ENCODE peak calls at places on chromosomes 4 and X, in seven cellular contexts. Z is stimulated activated CD4-positive, alpha-beta T cell treated with anti-CD3 and anti-CD28 coated beads, Interleukin-1b, Interleukin-23, amount 100 ng/mL, for 1 hour; V is AG20443; H is EL; N is activated T-helper 2 cell treated with anti-CD3 and anti-CD28 coated beads, Interferon-gamma antibody, Interleukin-2, Interleukin-4, amounts not matched to agents 10 μg/mL and 5 μg/mL and 100 μg/mL, durations not matched to agents 14 hours and 24 hours and 36 hours; F is T-helper 17 cell; S is CD4-positive, alpha-beta T cell. T is an unnamed sample.

GRCh38 chr4:15853345-15853744 is 75.2 kb downstream of the CD38 start:
- DNase-seq in Z (no peak), V (no peak), H (no peak), N (no peak), F (no peak), S (no peak), T (no peak)

GRCh38 chr4:1971456-1972200 is 37.1 kb downstream of the NELFA start:
- DNase-seq in Z (no peak), V (no peak), H (no peak), N (no peak), F (no peak), S (no peak), T (no peak)

GRCh38 chr4:110867251-110867960 is 244.5 kb upstream of the PITX2 start:
- DNase-seq in Z (no peak), V (no peak), H (no peak), N (no peak), F (no peak), S (no peak), T (no peak)

GRCh38 chr4:168019019-168019651 is 73.2 kb upstream of the ANXA10 start:
- DNase-seq in Z (no peak), V (no peak), H (peak), N (no peak), F (no peak), S (no peak), T (no peak)

GRCh38 chr4:55214172-55214571 is 88.8 kb upstream of the KDR start:
- DNase-seq in Z (no peak), V (no peak), H (peak), N (no peak), F (no peak), S (no peak), T (no peak)

GRCh38 chr4:101103381-101104142 is 243.8 kb downstream of the PPP3CA start:
- DNase-seq in Z (no peak), V (no peak), H (no peak), N (no peak), F (no peak), S (no peak), T (peak)

GRCh38 chr4:120801171-120801758 is 121.3 kb downstream of the PRDM5 start:
- DNase-seq in Z (no peak), V (peak), H (peak), N (no peak), F (no peak), S (no peak), T (no peak)

GRCh38 chr4:1512738-1513660 is 106.8 kb upstream of the NKX1-1 start:
- DNase-seq in Z (no peak), V (peak), H (peak), N (peak), F (peak), S (peak), T (peak)

GRCh38 chrX:20267924-20268701 is 1.4 kb upstream of the RPS6KA3 start:
- DNase-seq in Z (no peak), V (peak), H (no peak), N (no peak), F (no peak), S (no peak), T (peak)

GRCh38 chrX:127457161-127457560 is 595.0 kb downstream of the ACTRT1 start:
- DNase-seq in Z (no peak), V (no peak), H (no peak), N (no peak), F (no peak), S (no peak), T (no peak)

GRCh38 chr4:6548201-6548881 is 26.6 kb upstream of the MAN2B2 start:
- DNase-seq in Z (no peak), V (peak), H (peak), N (no peak), F (no peak), S (no peak), T (peak)

GRCh38 chr4:10109995-10110670 is 6.5 kb downstream of the WDR1 start:
- DNase-seq in Z (no peak), V (no peak), H (no peak), N (no peak), F (no peak), S (no peak), T (no peak)

GRCh38 chr4:149823770-149824221 is 8.2 kb upstream of the IQCM start:
- DNase-seq in Z (no peak), V (peak), H (peak), N (no peak), F (no peak), S (no peak), T (no peak)

GRCh38 chr4:95547708-95548471 is 883 bp downstream of the UNC5C start:
- DNase-seq in Z (no peak), V (peak), H (no peak), N (peak), F (no peak), S (no peak), T (no peak)

GRCh38 chr4:73742776-73743175 is 2.4 kb downstream of the CXCL8 start:
- DNase-seq in Z (no peak), V (no peak), H (no peak), N (no peak), F (no peak), S (no peak), T (no peak)

GRCh38 chrX:71652405-71652804 is 14.9 kb upstream of the LOC101059915 start:
- DNase-seq in Z (no peak), V (peak), H (peak), N (peak), F (peak), S (peak), T (peak)

GRCh38 chrX:150253946-150254615 is 109.0 kb upstream of the MAMLD1 start:
- DNase-seq in Z (no peak), V (peak), H (no peak), N (no peak), F (no peak), S (no peak), T (no peak)

GRCh38 chr4:8132400-8132799 is 26.2 kb downstream of the ABLIM2 start:
- DNase-seq in Z (no peak), V (no peak), H (no peak), N (no peak), F (no peak), S (no peak), T (no peak)

GRCh38 chr4:141746026-141746425 is 109.6 kb downstream of the IL15 start:
- DNase-seq in Z (no peak), V (no peak), H (no peak), N (no peak), F (no peak), S (no peak), T (no peak)

GRCh38 chr4:145279122-145279960 is 99.0 kb upstream of the OTUD4 start:
- DNase-seq in Z (no peak), V (peak), H (peak), N (no peak), F (no peak), S (no peak), T (no peak)

GRCh38 chrX:519741-520140 is 110.8 kb upstream of the SHOX start:
- DNase-seq in Z (no peak), V (no peak), H (peak), N (no peak), F (no peak), S (no peak), T (no peak)